ENCODE peak calls at places on chromosomes 2 and 18, in six cellular contexts. E is left ventricle myocardium superior; N is activated naive CD4-positive, alpha-beta T cell treated with anti-CD3 and anti-CD28 coated beads, Interleukin-2, amount 10 ng/mL, durations not matched to agents 7 days and 5 days; U is retinal pigment epithelial cell; L is GM20000; Y is cardiac fibroblast. I is an unnamed sample.

GRCh38 chr2:77954931-77955330 is 432.8 kb upstream of the LRRTM4 start:
- DNase-seq in N (no peak), U (no peak), L (no peak), Y (no peak), E (no peak), I (no peak)

GRCh38 chr2:26848336-26849055 is 564 bp downstream of the DPYSL5 start:
- DNase-seq in U (no peak), E (peak), Y (no peak), L (peak), N (no peak), I (no peak)

GRCh38 chr2:164287041-164287440 is 334.2 kb downstream of the GRB14 start:
- DNase-seq in Y (no peak), L (no peak), N (no peak), U (no peak), E (no peak), I (no peak)

GRCh38 chr2:1868683-1869141 is 124.4 kb upstream of the PXDN start:
- DNase-seq in U (no peak), E (peak), L (no peak), Y (no peak), N (no peak), I (no peak)

GRCh38 chr18:23951206-23951605 is 63.3 kb upstream of the TTC39C start:
- DNase-seq in U (no peak), L (no peak), E (no peak), Y (no peak), N (no peak), I (no peak)

GRCh38 chr2:120239488-120240287 is 13.0 kb upstream of the RALB start:
- DNase-seq in Y (peak), E (no peak), L (no peak), U (no peak), N (no peak), I (peak)

GRCh38 chr2:189553689-189554088 is 26.9 kb downstream of the SLC40A1 start:
- DNase-seq in L (no peak), N (no peak), E (no peak), U (no peak), Y (no peak), I (peak)

GRCh38 chr18:63099848-63100625 is 219.5 kb downstream of the BCL2 start:
- DNase-seq in L (no peak), N (no peak), U (no peak), E (peak), Y (no peak), I (no peak)

GRCh38 chr2:115389024-115389423 is 946.6 kb downstream of the DPP10 start:
- DNase-seq in Y (no peak), N (no peak), E (no peak), U (no peak), L (no peak), I (no peak)

GRCh38 chr2:64143154-64144056 is 815 bp downstream of the PELI1 start:
- DNase-seq in Y (peak), L (peak), U (no peak), E (peak), N (peak), I (peak)

GRCh38 chr2:109376796-109377495 is 236.8 kb downstream of the SEPTIN10 start:
- DNase-seq in U (no peak), N (no peak), L (no peak), E (no peak), Y (peak), I (no peak)

GRCh38 chr2:25521665-25522387 is 151.6 kb downstream of the DTNB start:
- DNase-seq in U (peak), N (peak), Y (peak), L (peak), E (no peak), I (peak)

GRCh38 chr2:122525341-122525740 is 769.9 kb downstream of the TSN start:
- DNase-seq in U (no peak), L (no peak), N (no peak), Y (no peak), E (no peak), I (no peak)

GRCh38 chr2:84807063-84807485 is 73.8 kb downstream of the TRABD2A start:
- DNase-seq in Y (peak), L (no peak), N (no peak), E (no peak), U (peak), I (no peak)

GRCh38 chr18:36942264-36942663 is 113.3 kb downstream of the KIAA1328 start:
- DNase-seq in E (no peak), U (peak), N (no peak), Y (peak), L (peak), I (peak)

GRCh38 chr2:65612654-65613053 is 180.3 kb upstream of the SPRED2 start:
- DNase-seq in E (no peak), L (no peak), N (no peak), U (no peak), Y (peak), I (no peak)

GRCh38 chr2:177478029-177478428 is 85.5 kb downstream of the AGPS start:
- DNase-seq in L (no peak), E (no peak), N (no peak), Y (peak), U (no peak), I (no peak)

GRCh38 chr2:23454501-23455120 is 69.6 kb downstream of the KLHL29 start:
- DNase-seq in U (no peak), Y (no peak), N (no peak), E (no peak), L (no peak), I (no peak)

GRCh38 chr18:23701017-23701416 is 11.8 kb downstream of the LAMA3 start:
- DNase-seq in Y (no peak), L (no peak), N (no peak), U (no peak), E (no peak), I (no peak)

I was measured in lung microvascular endothelial cell.